ENCODE peak calls at places on chromosome X, in five cellular contexts. F is T follicular helper cell; T is stimulated activated CD4-positive, alpha-beta T cell treated with anti-CD3 and anti-CD28 coated beads, Interleukin-4, amount 100 ng/mL, for 4 hours; V is astrocyte of the cerebellum; H is fibroblast of lung. Z is an unnamed sample.

GRCh38 chrX:68043713-68044438 is 389.4 kb downstream of the OPHN1 start:
- DNase-seq in F (no peak), T (no peak), V (no peak), H (no peak), Z (no peak)

GRCh38 chrX:112874140-112874539 is 33.5 kb upstream of the AMOT start:
- DNase-seq in F (no peak), T (no peak), V (no peak), H (peak), Z (no peak)

GRCh38 chrX:1451676-1452496 is 823 bp downstream of the ASMTL start:
- DNase-seq in F (no peak), T (no peak), V (no peak), H (no peak), Z (no peak)

GRCh38 chrX:49193542-49193964 is 6.4 kb downstream of the SYP start:
- DNase-seq in F (no peak), T (no peak), V (no peak), H (no peak), Z (no peak)

GRCh38 chrX:5100004-5100403 is 1128.7 kb downstream of the NLGN4X start:
- DNase-seq in F (no peak), T (no peak), V (no peak), H (no peak), Z (no peak)

GRCh38 chrX:24990585-24990984 is 25.2 kb downstream of the ARX start:
- DNase-seq in F (no peak), T (no peak), V (peak), H (no peak), Z (no peak)

GRCh38 chrX:95956780-95957179 is 727.9 kb upstream of the DIAPH2 start:
- DNase-seq in F (no peak), T (no peak), V (no peak), H (no peak), Z (no peak)

GRCh38 chrX:76428243-76429130 is 977 bp downstream of the MAGEE1 start:
- DNase-seq in F (peak), T (peak), V (no peak), H (no peak), Z (peak)

GRCh38 chrX:75291611-75292010 is 17.7 kb downstream of the UPRT start:
- DNase-seq in F (no peak), T (no peak), V (no peak), H (no peak), Z (no peak)

GRCh38 chrX:22424141-22424915 is 151.6 kb downstream of the CBLL2 start:
- DNase-seq in F (no peak), T (no peak), V (no peak), H (no peak), Z (no peak)

GRCh38 chrX:39705299-39705698 is 392.5 kb downstream of the BCOR start:
- DNase-seq in F (no peak), T (no peak), V (peak), H (peak), Z (no peak)

GRCh38 chrX:151982217-151982616 is 7.7 kb upstream of the GABRE start:
- DNase-seq in F (no peak), T (no peak), V (peak), H (peak), Z (no peak)

GRCh38 chrX:153533041-153533565 is 15.7 kb downstream of the ATP2B3 start:
- DNase-seq in F (no peak), T (no peak), V (no peak), H (peak), Z (no peak)

GRCh38 chrX:104172788-104173187 is 6.5 kb downstream of the FAM199X start:
- DNase-seq in F (no peak), T (no peak), V (no peak), H (no peak), Z (no peak)

GRCh38 chrX:86604620-86605019 is 456.4 kb downstream of the DACH2 start:
- DNase-seq in F (no peak), T (no peak), V (no peak), H (peak), Z (no peak)

GRCh38 chrX:73849054-73849453 is 286.1 kb downstream of the CHIC1 start:
- DNase-seq in F (no peak), T (no peak), V (no peak), H (no peak), Z (no peak)

GRCh38 chrX:24550166-24550565 is 85.1 kb downstream of the PDK3 start:
- DNase-seq in F (no peak), T (no peak), V (no peak), H (no peak), Z (no peak)

GRCh38 chrX:152632445-152633097 is 5.1 kb upstream of the GABRQ start:
- DNase-seq in F (no peak), T (no peak), V (peak), H (peak), Z (no peak)

GRCh38 chrX:31580726-31581125 is 508.9 kb upstream of the FTHL17 start:
- DNase-seq in F (no peak), T (no peak), V (peak), H (peak), Z (no peak)

GRCh38 chrX:68693481-68694410 is 46.3 kb downstream of the STARD8 start:
- DNase-seq in F (no peak), T (no peak), V (peak), H (peak), Z (no peak)

GRCh38 chrX:75784689-75785491 is at the start of gene MAGEE2:
- DNase-seq in F (no peak), T (peak), V (no peak), H (no peak), Z (no peak)

GRCh38 chrX:122703762-122704161 is 480.3 kb upstream of the GRIA3 start:
- DNase-seq in F (no peak), T (no peak), V (no peak), H (no peak), Z (no peak)

GRCh38 chrX:7522860-7523259 is 320.1 kb upstream of the VCX start:
- DNase-seq in F (no peak), T (no peak), V (no peak), H (no peak), Z (no peak)

GRCh38 chrX:39836802-39837420 is 260.8 kb downstream of the BCOR start:
- DNase-seq in F (no peak), T (no peak), V (no peak), H (no peak), Z (no peak)

GRCh38 chrX:39857780-39858179 is 240.0 kb downstream of the BCOR start:
- DNase-seq in F (no peak), T (no peak), V (no peak), H (no peak), Z (no peak)

GRCh38 chrX:78514852-78515251 is 144.3 kb downstream of the RTL3 start:
- DNase-seq in F (no peak), T (peak), V (no peak), H (no peak), Z (no peak)

GRCh38 chrX:96994088-96994487 is 110.4 kb downstream of the RPA4 start:
- DNase-seq in F (no peak), T (no peak), V (no peak), H (no peak), Z (no peak)

GRCh38 chrX:97756879-97757278 is 873.2 kb downstream of the RPA4 start:
- DNase-seq in F (no peak), T (no peak), V (no peak), H (no peak), Z (no peak)

GRCh38 chrX:108947205-108947604 is 210.8 kb upstream of the IRS4 start:
- DNase-seq in F (no peak), T (no peak), V (no peak), H (no peak), Z (no peak)

GRCh38 chrX:17680732-17681413 is 56.4 kb upstream of the SCML1 start:
- DNase-seq in F (no peak), T (no peak), V (no peak), H (no peak), Z (no peak)

GRCh38 chrX:154458116-154458953 is at the start of gene PLXNA3:
- DNase-seq in F (peak), T (peak), V (no peak), H (no peak), Z (peak)

GRCh38 chrX:85993539-85994197 is 53.7 kb downstream of the CHM start:
- DNase-seq in F (no peak), T (no peak), V (no peak), H (no peak), Z (no peak)

GRCh38 chrX:2272337-2272736 is 228.4 kb downstream of the DHRSX start:
- DNase-seq in F (no peak), T (no peak), V (no peak), H (no peak), Z (no peak)

GRCh38 chrX:72142094-72142843 is 10.6 kb upstream of the RTL5 start:
- DNase-seq in F (no peak), T (no peak), V (no peak), H (no peak), Z (no peak)

GRCh38 chrX:1487401-1487800 is 34.7 kb upstream of the ASMTL start:
- DNase-seq in F (no peak), T (no peak), V (no peak), H (no peak), Z (no peak)

GRCh38 chrX:2391869-2392606 is 108.7 kb downstream of the DHRSX start:
- DNase-seq in F (no peak), T (no peak), V (peak), H (peak), Z (no peak)

Z was measured in effector CD4-positive, alpha-beta T cell.